ENCODE peak calls at places on chromosome 16, in four cellular contexts. D, O, M and Y are unnamed samples.
A peak's percentile ranks its signal among the peaks of the same experiment; 100 is the strongest.

GRCh38 chr16:13902677-13903076 is 17.3 kb upstream of the ERCC4 start:
- DNase-seq in D (no peak), O (no peak), M (no peak), Y (no peak)

GRCh38 chr16:89452241-89452640 is 38.1 kb downstream of the ANKRD11 start:
- DNase-seq in D (no peak), O (no peak), M (no peak), Y (no peak)

GRCh38 chr16:58009856-58010416 is 8.7 kb downstream of the USB1 start:
- DNase-seq in D (no peak), O (no peak), M (peak; percentile 54), Y (no peak)

GRCh38 chr16:81480856-81481821 is 36.5 kb downstream of the CMIP start:
- DNase-seq in D (no peak), O (no peak), M (peak; percentile 93), Y (no peak)

GRCh38 chr16:11682655-11683096 is 14.4 kb downstream of the SNN start:
- DNase-seq in D (no peak), O (no peak), M (no peak), Y (no peak)

GRCh38 chr16:70529051-70529777 is 5.6 kb downstream of the SF3B3 start:
- DNase-seq in D (no peak), O (peak; percentile 15), M (no peak), Y (no peak)

GRCh38 chr16:85139888-85140339 is 27.6 kb upstream of the CIBAR2 start:
- DNase-seq in D (no peak), O (no peak), M (no peak), Y (no peak)

GRCh38 chr16:7405166-7405565 is 72.5 kb downstream of the RBFOX1 start:
- DNase-seq in D (no peak), O (no peak), M (no peak), Y (no peak)

GRCh38 chr16:2857451-2858244 is at the start of gene PRSS22:
- DNase-seq in D (no peak), O (no peak), M (peak; percentile 64), Y (peak; percentile 78)

GRCh38 chr16:53991181-53992056 is 287.5 kb downstream of the FTO start:
- DNase-seq in D (no peak), O (no peak), M (no peak), Y (no peak)

GRCh38 chr16:81583893-81584705 is 139.5 kb downstream of the CMIP start:
- DNase-seq in D (no peak), O (peak; percentile 74), M (no peak), Y (no peak)

GRCh38 chr16:59478806-59479205 is 744.7 kb upstream of the GOT2 start:
- DNase-seq in D (no peak), O (no peak), M (no peak), Y (no peak)

GRCh38 chr16:89473791-89474414 is 16.5 kb downstream of the ANKRD11 start:
- DNase-seq in D (no peak), O (no peak), M (peak; percentile 64), Y (no peak)

GRCh38 chr16:85475233-85475632 is 137.9 kb upstream of the GSE1 start:
- DNase-seq in D (no peak), O (no peak), M (no peak), Y (no peak)

GRCh38 chr16:56869513-56870270 is 4.7 kb downstream of the SLC12A3 start:
- DNase-seq in D (no peak), O (peak; percentile 34), M (no peak), Y (no peak)

GRCh38 chr16:57483725-57484514 is 2.4 kb downstream of the DOK4 start:
- DNase-seq in D (peak; percentile 60), O (no peak), M (peak; percentile 71), Y (no peak)

DNA sequence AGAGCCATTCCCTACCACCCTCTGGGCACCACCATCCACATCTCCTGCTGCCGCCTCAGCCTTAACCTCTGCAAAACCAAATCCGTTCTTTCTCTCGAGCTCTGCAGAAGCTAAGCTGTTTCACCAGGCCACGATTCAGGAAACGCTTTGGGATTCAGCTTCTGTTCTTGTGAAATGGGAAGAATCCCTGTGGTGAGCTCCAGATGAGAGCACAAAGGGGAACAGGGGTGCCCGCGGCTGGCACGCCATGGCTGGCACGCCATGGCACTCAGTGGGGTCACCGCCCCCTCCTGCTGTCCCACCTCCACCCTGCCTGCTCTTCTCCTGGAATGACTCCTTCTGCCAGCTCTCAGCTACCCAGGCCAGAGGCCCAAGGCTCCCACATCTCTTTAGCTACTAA is 5.7 kb downstream of the QPRT start:
- DNase-seq in D (no peak), O (no peak), M (no peak), Y (no peak)
- H3K4me1 ChIP-seq in D (no peaks in the 10 kb centered on the region), O (no peaks in the 10 kb centered on the region), M (peaks cover 2% of the 10 kb centered on the region), Y (no peaks in the 10 kb centered on the region)

DNA sequence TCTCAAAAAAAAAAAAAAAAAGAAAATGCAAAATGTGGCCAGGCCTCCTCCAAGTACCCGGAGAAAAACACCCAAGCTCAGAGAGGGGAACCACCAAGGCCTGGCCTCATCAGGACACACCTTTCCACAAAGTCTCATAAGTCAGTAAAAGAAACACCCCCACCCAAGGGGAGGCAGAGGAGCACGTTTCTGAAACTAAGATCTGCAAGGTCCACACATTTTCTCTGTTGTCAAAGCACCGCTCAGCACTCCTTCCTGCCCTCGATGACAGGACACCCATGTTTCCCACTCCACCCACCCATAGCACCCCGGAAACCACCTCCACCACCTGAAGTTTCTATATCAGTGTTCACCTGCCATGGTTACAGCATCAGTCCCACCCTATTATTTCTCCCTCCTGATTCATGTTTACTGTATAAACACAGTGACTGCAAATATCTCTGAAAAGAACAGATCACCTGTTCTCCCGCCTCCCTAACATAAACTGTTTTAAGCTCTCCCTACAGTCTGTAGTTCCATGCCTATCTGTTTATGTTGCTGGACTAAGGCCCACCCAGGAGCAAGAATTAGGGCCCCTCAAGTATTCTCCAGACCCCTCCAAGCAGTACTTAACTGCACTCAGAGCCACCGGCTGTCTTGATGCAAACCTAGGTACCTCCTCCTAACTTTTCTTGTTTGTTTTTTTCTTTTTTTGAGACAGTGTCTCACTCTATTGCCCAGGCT is 2.0 kb downstream of the CORO7 start:
- DNase-seq in D (no peak), O (no peak), M (peak; percentile 82), Y (no peak)
- H3K4me3 ChIP-seq in D (no peak overlapping the region), O (no peak overlapping the region), M (peak overlapping the region; percentile 99), Y (no peak overlapping the region)

GRCh38 chr16:4291699-4292098 is 18.9 kb upstream of the TFAP4 start:
- DNase-seq in D (no peak), O (no peak), M (no peak), Y (no peak)

GRCh38 chr16:4290236-4290830 is 17.5 kb upstream of the TFAP4 start:
- DNase-seq in D (no peak), O (peak; percentile 88), M (no peak), Y (no peak)

GRCh38 chr16:4293181-4293716 is 20.4 kb upstream of the TFAP4 start:
- DNase-seq in D (no peak), O (no peak), M (no peak), Y (no peak)

GRCh38 chr16:4297480-4297879 is 18.4 kb upstream of the GLIS2 start:
- DNase-seq in D (no peak), O (no peak), M (no peak), Y (no peak)

DNA sequence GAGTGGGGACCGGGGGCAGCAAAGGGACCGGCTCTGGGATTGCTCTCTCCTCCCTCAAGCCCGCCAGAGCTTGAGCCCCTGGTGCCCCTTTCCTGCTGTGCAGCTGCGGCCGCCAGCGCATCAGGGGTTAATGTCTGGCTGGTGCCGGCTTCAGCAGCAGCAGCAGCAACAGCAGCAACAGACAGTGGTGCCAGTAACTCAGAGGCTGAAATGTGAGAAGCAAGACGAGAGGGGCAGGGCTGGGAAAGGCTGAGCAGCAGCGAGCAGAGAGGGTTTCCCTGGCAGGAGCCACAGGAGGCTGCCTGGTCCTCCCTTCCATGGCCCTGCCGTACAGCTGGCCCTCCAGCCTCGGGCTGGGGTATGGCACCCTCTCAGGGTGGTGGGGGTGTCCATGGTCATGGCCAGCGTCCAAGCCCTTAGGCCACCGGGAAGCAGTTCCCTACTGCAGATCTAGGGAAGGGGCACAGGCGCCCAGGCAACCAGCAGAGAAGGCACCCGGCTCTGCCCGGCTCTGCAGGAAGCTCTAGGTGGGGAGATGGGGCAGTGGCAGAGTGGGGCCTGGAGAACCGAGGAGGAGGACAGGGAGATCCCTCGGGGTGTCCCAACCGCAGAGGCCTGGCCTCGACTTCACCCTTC is 21.1 kb upstream of the TFAP4 start:
- DNase-seq in D (no peak), O (no peak), M (no peak), Y (no peak)
- TF ChIP-seq POLR2AphosphoS5 in D (no peak), O (no peak), M (no peak), Y (no peak)

DNA sequence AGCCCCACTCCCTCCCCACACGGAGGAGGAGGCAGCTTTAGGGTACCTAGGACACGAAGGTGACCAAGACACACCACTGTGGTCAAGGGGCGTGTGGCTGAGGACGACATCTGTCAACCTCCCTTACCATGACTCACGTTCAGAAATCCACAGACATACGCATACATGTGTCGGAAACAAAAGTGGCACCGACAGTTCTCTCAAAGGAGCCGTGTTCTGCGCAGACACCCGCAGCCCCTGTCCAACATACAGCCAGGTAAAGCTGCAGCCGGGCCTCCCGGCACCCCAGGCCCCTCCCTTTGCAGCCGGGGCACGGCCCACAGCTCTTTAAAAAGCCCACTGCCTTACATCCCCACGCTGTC is 40.4 kb upstream of the KLHDC4 start:
- DNase-seq in D (no peak), O (peak; percentile 16), M (no peak), Y (no peak)
- H3K4me1 ChIP-seq in D (peaks cover 41% of the 10 kb centered on the region), O (peaks cover 23% of the 10 kb centered on the region), M (peaks cover 5% of the 10 kb centered on the region), Y (no peaks in the 10 kb centered on the region)

GRCh38 chr16:1152651-1153259 is at the start of gene CACNA1H:
- DNase-seq in D (no peak), O (no peak), M (no peak), Y (no peak)

GRCh38 chr16:1150511-1150982 is 2.4 kb upstream of the CACNA1H start:
- DNase-seq in D (no peak), O (peak; percentile 60), M (no peak), Y (no peak)

GRCh38 chr16:1151424-1152122 is 1.3 kb upstream of the CACNA1H start:
- DNase-seq in D (no peak), O (no peak), M (no peak), Y (no peak)

GRCh38 chr16:1153480-1154160 is 714 bp downstream of the CACNA1H start:
- DNase-seq in D (no peak), O (no peak), M (no peak), Y (no peak)

GRCh38 chr16:1152123-1152638 is 725 bp upstream of the CACNA1H start:
- DNase-seq in D (no peak), O (no peak), M (peak; percentile 81), Y (no peak)
- H3K4me3 ChIP-seq in D (peak overlapping the region; percentile 55), O (peak overlapping the region; percentile 38), M (peak overlapping the region; percentile 41), Y (peak overlapping the region; percentile 50)

DNA sequence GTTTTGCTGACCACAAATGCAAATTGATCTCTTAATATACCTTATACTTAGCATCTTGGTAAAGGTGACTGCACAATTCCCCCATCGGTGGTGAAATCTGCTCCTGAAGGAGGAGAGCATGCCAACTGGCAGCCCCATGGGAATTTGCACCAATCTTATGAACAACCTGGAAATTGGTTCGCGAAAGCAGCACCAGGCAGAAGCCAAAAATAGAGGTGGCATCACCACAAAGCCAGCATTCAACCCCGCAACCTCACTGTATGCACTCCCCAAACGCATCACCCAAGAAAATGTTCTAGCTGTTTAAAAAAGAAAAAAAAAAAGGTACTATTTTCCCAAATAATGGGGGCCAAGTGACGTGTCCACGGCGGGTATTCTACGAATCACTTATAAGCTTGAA is 213.4 kb downstream of the ZFHX3 start:
- DNase-seq in D (no peak), O (no peak), M (no peak), Y (no peak)
- TF ChIP-seq POLR2AphosphoS5 in D (no peak), O (no peak), M (no peak), Y (no peak)